ENCODE peak calls at places on chromosomes 16 and 17, in five cellular contexts. W is T-helper 22 cell, T is tibial artery, Q is HFF-Myc, I is GM23338. G is an unnamed sample.

GRCh38 chr16:82699711-82700495 is 73.1 kb downstream of the CDH13 start:
- DNase-seq in W (no peak), T (peak), Q (peak), I (no peak), G (peak)

GRCh38 chr17:16911141-16911937 is 60.6 kb downstream of the TNFRSF13B start:
- DNase-seq in W (no peak), T (peak), Q (no peak), I (no peak), G (no peak)

GRCh38 chr16:11354733-11355574 is 9.7 kb downstream of the RMI2 start:
- DNase-seq in W (peak), T (no peak), Q (no peak), I (no peak), G (no peak)

GRCh38 chr17:66747561-66748275 is 87.2 kb upstream of the CACNG5 start:
- DNase-seq in W (no peak), T (no peak), Q (no peak), I (no peak), G (peak)

GRCh38 chr17:7107012-7107754 is 7.4 kb downstream of the ASGR2 start:
- DNase-seq in W (no peak), T (no peak), Q (no peak), I (no peak), G (no peak)

GRCh38 chr17:39022961-39023360 is 55.8 kb upstream of the FBXO47 start:
- DNase-seq in W (no peak), T (no peak), Q (no peak), I (no peak), G (no peak)

GRCh38 chr16:24728891-24729242 is 584 bp upstream of the TNRC6A start:
- DNase-seq in W (no peak), T (no peak), Q (no peak), I (no peak), G (peak)

GRCh38 chr17:17723354-17724261 is 42.4 kb downstream of the RAI1 start:
- DNase-seq in W (no peak), T (no peak), Q (no peak), I (peak), G (no peak)

GRCh38 chr17:29977836-29978235 is 36.4 kb downstream of the EFCAB5 start:
- DNase-seq in W (no peak), T (no peak), Q (no peak), I (no peak), G (no peak)

GRCh38 chr17:28346746-28347246 is 10.5 kb downstream of the POLDIP2 start:
- DNase-seq in W (no peak), T (no peak), Q (no peak), I (peak), G (no peak)

GRCh38 chr16:85611455-85612190 is 1.5 kb upstream of the GSE1 start:
- DNase-seq in W (no peak), T (peak), Q (peak), I (peak), G (peak)

GRCh38 chr17:67620636-67621035 is 97.1 kb upstream of the NOL11 start:
- DNase-seq in W (no peak), T (no peak), Q (no peak), I (no peak), G (no peak)

GRCh38 chr16:46889942-46890300 is 5.8 kb downstream of the GPT2 start:
- DNase-seq in W (no peak), T (no peak), Q (no peak), I (no peak), G (no peak)

GRCh38 chr16:89956511-89957213 is 8.1 kb downstream of the DEF8 start:
- DNase-seq in W (no peak), T (no peak), Q (no peak), I (no peak), G (no peak)

GRCh38 chr16:61890346-61890745 is 145.9 kb downstream of the CDH8 start:
- DNase-seq in W (no peak), T (no peak), Q (no peak), I (no peak), G (peak)

GRCh38 chr16:56332464-56333079 is 92.8 kb downstream of the AMFR start:
- DNase-seq in W (no peak), T (peak), Q (peak), I (peak), G (peak)

GRCh38 chr17:44564429-44564828 is 7.1 kb downstream of the FZD2 start:
- DNase-seq in W (no peak), T (no peak), Q (no peak), I (peak), G (no peak)

GRCh38 chr17:62627904-62628603 is 584 bp downstream of the MRC2 start:
- DNase-seq in W (no peak), T (peak), Q (peak), I (peak), G (peak)

GRCh38 chr17:44862278-44862914 is 14.7 kb downstream of the HIGD1B start:
- DNase-seq in W (no peak), T (no peak), Q (no peak), I (no peak), G (no peak)

GRCh38 chr16:22937169-22937568 is 123.2 kb downstream of the HS3ST2 start:
- DNase-seq in W (no peak), T (no peak), Q (no peak), I (no peak), G (no peak)

GRCh38 chr17:3768341-3768740 is 32.6 kb downstream of the ITGAE start:
- DNase-seq in W (no peak), T (no peak), Q (no peak), I (no peak), G (no peak)

G was measured in PC-3.